ENCODE peak calls at places on chromosome 22, in seven cellular contexts. W, M, B, Q, S, G and E are unnamed samples.

GRCh38 chr22:50576806-50577696 is 1.2 kb downstream of the CPT1B start:
- DNase-seq in M (no peak), Q (no peak), S (no peak), G (no peak), W (no peak), B (no peak), E (no peak)

GRCh38 chr22:17412232-17412631 is 43.0 kb downstream of the CECR2 start:
- DNase-seq in Q (no peak), M (no peak), W (no peak), G (no peak), B (peak), S (no peak), E (no peak)

GRCh38 chr22:26432619-26433311 is 3.7 kb downstream of the ASPHD2 start:
- DNase-seq in Q (peak), W (no peak), S (no peak), M (no peak), G (no peak), B (no peak), E (no peak)

GRCh38 chr22:19940536-19941364 is 822 bp upstream of the COMT start:
- DNase-seq in M (no peak), W (no peak), B (no peak), S (peak), G (no peak), Q (peak), E (no peak)

GRCh38 chr22:30116362-30117117 is 36.3 kb downstream of the HORMAD2 start:
- DNase-seq in G (no peak), M (no peak), S (no peak), Q (no peak), B (no peak), W (no peak), E (no peak)

GRCh38 chr22:46568102-46568809 is 30.8 kb upstream of the CELSR1 start:
- DNase-seq in G (no peak), W (no peak), Q (no peak), B (no peak), S (no peak), M (no peak), E (no peak)

GRCh38 chr22:39433476-39434242 is 23.2 kb upstream of the MGAT3 start:
- DNase-seq in S (no peak), G (no peak), B (no peak), M (no peak), Q (no peak), W (no peak), E (no peak)

GRCh38 chr22:17095538-17095937 is 10.7 kb downstream of the IL17RA start:
- DNase-seq in M (no peak), G (peak), B (peak), W (no peak), Q (no peak), S (no peak), E (no peak)

GRCh38 chr22:19478466-19479357 is at the start of gene UFD1:
- DNase-seq in G (peak), Q (peak), S (peak), B (peak), M (peak), W (peak), E (no peak)